ENCODE peak calls at places on chromosomes 3 and 15, in four cellular contexts. V is upper lobe of right lung, A is HFF-Myc, T is tibial nerve. Z is an unnamed sample.

GRCh38 chr15:81323944-81324881 is at the start of gene STARD5:
- DNase-seq in T (peak), V (peak), A (peak), Z (peak)

GRCh38 chr3:137768361-137769320 is 4.5 kb downstream of the SOX14 start:
- DNase-seq in V (no peak), A (no peak), T (no peak), Z (no peak)

GRCh38 chr15:76588811-76589747 is 252.5 kb downstream of the ISL2 start:
- DNase-seq in T (no peak), A (no peak), V (no peak), Z (no peak)

GRCh38 chr3:156181509-156181908 is 61.1 kb downstream of the KCNAB1 start:
- DNase-seq in A (no peak), T (no peak), V (no peak), Z (no peak)

GRCh38 chr15:40844543-40844981 is 714 bp downstream of the SPINT1 start:
- DNase-seq in A (no peak), V (peak), T (no peak), Z (no peak)

GRCh38 chr3:10344147-10344943 is 23.4 kb upstream of the SEC13 start:
- DNase-seq in V (no peak), A (no peak), T (peak), Z (peak)

GRCh38 chr3:66348696-66349095 is 127.9 kb downstream of the SLC25A26 start:
- DNase-seq in V (no peak), T (no peak), A (no peak), Z (no peak)

GRCh38 chr3:14980689-14981088 is 33.3 kb downstream of the NR2C2 start:
- DNase-seq in A (no peak), V (no peak), T (no peak), Z (no peak)

GRCh38 chr15:49707598-49707997 is 86.8 kb downstream of the DTWD1 start:
- DNase-seq in V (no peak), T (no peak), A (no peak), Z (no peak)

DNA sequence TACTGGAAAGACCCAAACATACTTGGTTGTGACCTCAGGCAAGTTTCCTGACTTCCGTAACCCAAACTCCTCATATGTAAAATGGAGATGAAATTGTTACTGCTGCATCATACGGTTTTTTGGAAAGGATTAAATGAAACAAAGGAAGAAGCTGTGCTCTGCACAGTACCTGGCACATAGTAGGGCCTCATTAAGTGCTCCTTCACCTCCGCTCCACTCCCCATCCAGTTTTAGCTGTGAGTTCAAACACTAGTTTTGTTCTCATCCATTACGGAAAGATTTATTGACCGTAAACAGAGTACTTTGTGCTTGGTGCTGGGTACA is 381 bp upstream of the ICE2 start:
- DNase-seq in T (no peak), V (no peak), A (no peak), Z (no peak)
- TF ChIP-seq CTCF in T (no peak), V (no peak), A (no peak), Z (no peak)

GRCh38 chr3:50237754-50238548 is 1.9 kb downstream of the GNAI2 start:
- DNase-seq in A (no peak), T (peak), V (peak), Z (no peak)
- TF ChIP-seq CTCF in A (no peak), T (no peak), V (no peak), Z (no peak)

GRCh38 chr15:69559440-69560215 is 107.0 kb downstream of the RPLP1 start:
- DNase-seq in V (no peak), A (no peak), T (no peak), Z (no peak)
- TF ChIP-seq CTCF in V (no peak), A (no peak), T (no peak), Z (no peak)

GRCh38 chr3:19046440-19046839 is 101.9 kb upstream of the KCNH8 start:
- DNase-seq in A (no peak), V (no peak), T (no peak), Z (no peak)
- TF ChIP-seq CTCF in A (no peak), V (peak), T (no peak), Z (peak)

GRCh38 chr3:78741066-78741645 is 1026.6 kb downstream of the ROBO1 start:
- DNase-seq in T (no peak), A (no peak), V (no peak), Z (no peak)
- TF ChIP-seq CTCF in T (no peak), A (peak), V (peak), Z (no peak)

Z was measured in D721Med.